ENCODE peak calls at places on chromosomes 13 and 19, in six cellular contexts. R is kidney glomerular epithelial cell, V is aorta, F is iPS DF 19.7, X is ACHN, P is NCI-H345. K is an unnamed sample.

GRCh38 chr19:10517361-10517759 is at the start of gene S1PR5:
- DNase-seq in V (peak), X (peak), R (no peak), F (no peak), P (peak), K (peak)

GRCh38 chr19:2546128-2547032 is 70.5 kb downstream of the GADD45B start:
- DNase-seq in X (no peak), V (peak), P (no peak), R (no peak), F (no peak), K (peak)

GRCh38 chr19:5707576-5708575 is 12.1 kb downstream of the LONP1 start:
- DNase-seq in R (no peak), F (no peak), X (no peak), V (no peak), P (no peak), K (no peak)

GRCh38 chr19:5398693-5399057 is 56.5 kb upstream of the ZNRF4 start:
- DNase-seq in P (no peak), V (no peak), F (no peak), X (no peak), R (no peak), K (no peak)

GRCh38 chr19:16326401-16327130 is 1.9 kb downstream of the KLF2 start:
- DNase-seq in P (no peak), V (no peak), X (no peak), F (no peak), R (no peak), K (no peak)

GRCh38 chr13:41079725-41080124 is 18.4 kb downstream of the WBP4 start:
- DNase-seq in V (no peak), F (no peak), X (no peak), R (no peak), P (no peak), K (no peak)

GRCh38 chr13:28001049-28001448 is 12.6 kb upstream of the URAD start:
- DNase-seq in F (no peak), X (no peak), R (no peak), P (no peak), V (no peak), K (no peak)

GRCh38 chr13:21341637-21342422 is 117.3 kb downstream of the ZDHHC20 start:
- DNase-seq in X (no peak), R (no peak), P (no peak), F (no peak), V (no peak), K (no peak)

GRCh38 chr19:39237200-39238184 is 7.3 kb downstream of the IFNL3 start:
- DNase-seq in R (no peak), F (no peak), X (no peak), P (peak), V (no peak), K (peak)

GRCh38 chr13:63409791-63410351 is 1994.2 kb upstream of the PCDH20 start:
- DNase-seq in X (peak), V (no peak), R (no peak), P (no peak), F (no peak), K (no peak)

GRCh38 chr19:36215276-36216171 is 618 bp downstream of the ZNF146 start:
- DNase-seq in F (no peak), X (peak), V (no peak), P (peak), R (peak), K (peak)

GRCh38 chr19:5434970-5435641 is 20.1 kb upstream of the ZNRF4 start:
- DNase-seq in R (peak), F (no peak), V (no peak), P (no peak), X (peak), K (peak)